ENCODE peak calls at places on chromosome 9, in six cellular contexts. F, U, K, Q, B and Y are unnamed samples.

GRCh38 chr9:93252116-93252780 is 68.3 kb downstream of the WNK2 start:
- DNase-seq in F (no peak), B (no peak), Q (no peak), U (no peak), K (no peak), Y (no peak)

GRCh38 chr9:82930116-82930515 is 132.8 kb downstream of the RASEF start:
- DNase-seq in F (no peak), U (no peak), Q (no peak), K (no peak), B (no peak), Y (no peak)

GRCh38 chr9:35906923-35907699 is 1.1 kb downstream of the HRCT1 start:
- DNase-seq in F (peak; percentile 28), B (no peak), Q (peak; percentile 56), U (peak; percentile 66), K (peak; percentile 67), Y (peak; percentile 85)

GRCh38 chr9:124853605-124854143 is 414 bp downstream of the WDR38 start:
- DNase-seq in U (no peak), F (no peak), Q (no peak), K (no peak), B (no peak), Y (no peak)

GRCh38 chr9:36815023-36815422 is 219.0 kb downstream of the PAX5 start:
- DNase-seq in K (no peak), U (no peak), Q (no peak), B (no peak), F (no peak), Y (no peak)

GRCh38 chr9:116271307-116271706 is 117.7 kb downstream of the PAPPA start:
- DNase-seq in Q (no peak), K (no peak), B (no peak), F (no peak), U (peak; percentile 18), Y (no peak)

GRCh38 chr9:77939149-77939668 is 92.4 kb downstream of the GNAQ start:
- DNase-seq in U (no peak), Q (no peak), B (no peak), K (no peak), F (no peak), Y (no peak)

GRCh38 chr9:16417101-16417500 is 453.4 kb downstream of the BNC2 start:
- DNase-seq in B (no peak), Q (peak; percentile 14), K (peak; percentile 54), U (peak; percentile 62), F (peak; percentile 32), Y (no peak)

GRCh38 chr9:95171001-95171400 is 146.5 kb downstream of the FANCC start:
- DNase-seq in Q (peak; percentile 74), F (peak; percentile 40), B (no peak), K (peak; percentile 25), U (peak; percentile 78), Y (no peak)

GRCh38 chr9:126587187-126588185 is 26.2 kb upstream of the LMX1B start:
- DNase-seq in B (no peak), K (no peak), Q (no peak), F (no peak), U (no peak), Y (peak; percentile 41)

GRCh38 chr9:91555132-91555531 is 131.5 kb upstream of the NFIL3 start:
- DNase-seq in U (peak; percentile 30), Q (no peak), K (no peak), F (no peak), B (no peak), Y (no peak)

GRCh38 chr9:133513214-133514088 is 11.3 kb downstream of the MYMK start:
- DNase-seq in B (no peak), K (no peak), Q (no peak), U (no peak), F (no peak), Y (no peak)

GRCh38 chr9:16873131-16873787 is 2.8 kb upstream of the BNC2 start:
- DNase-seq in F (no peak), K (no peak), Q (no peak), B (no peak), U (no peak), Y (no peak)

GRCh38 chr9:35978792-35979191 is 20.8 kb upstream of the OR2S2 start:
- DNase-seq in K (no peak), U (no peak), F (no peak), Q (no peak), B (no peak), Y (no peak)

GRCh38 chr9:118009585-118009984 is 305.4 kb downstream of the TLR4 start:
- DNase-seq in B (no peak), K (no peak), U (no peak), F (peak; percentile 5), Q (no peak), Y (no peak)

GRCh38 chr9:20538092-20538491 is 84.2 kb downstream of the MLLT3 start:
- DNase-seq in F (no peak), K (no peak), B (no peak), Q (no peak), U (no peak), Y (no peak)

GRCh38 chr9:25716220-25716872 is 38.1 kb upstream of the TUSC1 start:
- DNase-seq in B (no peak), K (peak; percentile 84), F (peak; percentile 72), Q (peak; percentile 56), U (peak; percentile 73), Y (no peak)

GRCh38 chr9:127126981-127127380 is 4.5 kb upstream of the ANGPTL2 start:
- DNase-seq in F (no peak), U (no peak), B (no peak), Q (no peak), K (no peak), Y (no peak)

GRCh38 chr9:72217306-72217842 is 68.1 kb downstream of the GDA start:
- DNase-seq in K (no peak), F (no peak), U (no peak), B (no peak), Q (no peak), Y (no peak)

GRCh38 chr9:124270504-124271335 is 13.0 kb downstream of the NEK6 start:
- DNase-seq in F (peak; percentile 40), U (no peak), K (no peak), B (no peak), Q (no peak), Y (peak; percentile 87)

GRCh38 chr9:72276429-72276828 is 88.6 kb downstream of the ZFAND5 start:
- DNase-seq in Q (no peak), K (no peak), B (no peak), F (no peak), U (no peak), Y (no peak)

GRCh38 chr9:69083321-69083720 is 47.8 kb downstream of the FXN start:
- DNase-seq in K (no peak), F (no peak), Q (no peak), B (no peak), U (no peak), Y (no peak)

GRCh38 chr9:129145841-129146292 is 32.2 kb downstream of the IER5L start:
- DNase-seq in K (peak; percentile 86), B (no peak), F (peak; percentile 80), U (peak; percentile 24), Q (no peak), Y (no peak)

GRCh38 chr9:88387733-88388202 is 476 bp upstream of the SPIN1 start:
- DNase-seq in F (peak; percentile 74), K (peak; percentile 48), U (peak; percentile 8), B (peak; percentile 37), Q (peak; percentile 19), Y (peak; percentile 43)

GRCh38 chr9:131048332-131048731 is 39.4 kb downstream of the LAMC3 start:
- DNase-seq in F (peak; percentile 19), K (no peak), U (no peak), Q (no peak), B (no peak), Y (no peak)

GRCh38 chr9:109335929-109336328 is 15.1 kb upstream of the EPB41L4B start:
- DNase-seq in U (no peak), B (no peak), Q (no peak), K (no peak), F (no peak), Y (no peak)

GRCh38 chr9:125409637-125410521 is 148.3 kb downstream of the GAPVD1 start:
- DNase-seq in Q (peak; percentile 97), F (peak; percentile 43), K (peak; percentile 73), B (no peak), U (peak; percentile 48), Y (no peak)

GRCh38 chr9:95803197-95803596 is 72.3 kb upstream of the ERCC6L2 start:
- DNase-seq in U (no peak), B (no peak), K (no peak), F (no peak), Q (no peak), Y (no peak)

GRCh38 chr9:94916956-94917355 is 190.5 kb downstream of the AOPEP start:
- DNase-seq in U (no peak), Q (no peak), F (no peak), B (no peak), K (no peak), Y (no peak)

GRCh38 chr9:96651626-96652025 is 3.5 kb downstream of the PRXL2C start:
- DNase-seq in Q (no peak), B (no peak), F (no peak), K (peak; percentile 41), U (peak; percentile 4), Y (no peak)

GRCh38 chr9:17134396-17134842 is 421 bp upstream of the CNTLN start:
- DNase-seq in U (no peak), Q (no peak), B (no peak), F (no peak), K (peak; percentile 5), Y (no peak)

GRCh38 chr9:124520206-124520596 is 13.0 kb upstream of the NR5A1 start:
- DNase-seq in K (no peak), Q (no peak), U (no peak), F (no peak), B (no peak), Y (no peak)